ENCODE peak calls at places on chromosomes 12 and 14, in eight cellular contexts. One of them, this sample, is unnamed.

GRCh38 chr14:52179151-52179790 is 88.2 kb upstream of the PTGDR start:
- DNase-seq in body of pancreas: no peak
- DNase-seq in right atrium auricular region: no peak
- DNase-seq in GM10248: no peak
- DNase-seq in choroid plexus epithelial cell: no peak
- DNase-seq in heart right ventricle: no peak
- DNase-seq in GM12865: no peak
- DNase-seq in GM13976: no peak
- DNase-seq in this sample: no peak

GRCh38 chr12:111211910-111212757 is 156.8 kb downstream of the PHETA1 start:
- DNase-seq in heart right ventricle: no peak
- DNase-seq in GM10248: no peak
- DNase-seq in right atrium auricular region: no peak
- DNase-seq in GM12865: peak; percentile 7
- DNase-seq in GM13976: no peak
- DNase-seq in choroid plexus epithelial cell: peak; percentile 5
- DNase-seq in body of pancreas: no peak
- DNase-seq in this sample: no peak

GRCh38 chr12:40837891-40838424 is 145.7 kb downstream of the CNTN1 start:
- DNase-seq in heart right ventricle: no peak
- DNase-seq in GM13976: no peak
- DNase-seq in GM12865: no peak
- DNase-seq in choroid plexus epithelial cell: no peak
- DNase-seq in GM10248: no peak
- DNase-seq in right atrium auricular region: no peak
- DNase-seq in body of pancreas: no peak
- DNase-seq in this sample: no peak

GRCh38 chr14:81946808-81947798 is 413.4 kb upstream of the SEL1L start:
- DNase-seq in GM12865: no peak
- DNase-seq in heart right ventricle: peak; percentile 7
- DNase-seq in right atrium auricular region: no peak
- DNase-seq in body of pancreas: no peak
- DNase-seq in choroid plexus epithelial cell: no peak
- DNase-seq in GM10248: no peak
- DNase-seq in GM13976: no peak
- DNase-seq in this sample: peak; percentile 64

GRCh38 chr14:75579882-75580281 is 1.5 kb downstream of the FLVCR2 start:
- DNase-seq in GM13976: no peak
- DNase-seq in right atrium auricular region: no peak
- DNase-seq in body of pancreas: no peak
- DNase-seq in GM10248: no peak
- DNase-seq in heart right ventricle: peak; percentile 29
- DNase-seq in GM12865: no peak
- DNase-seq in choroid plexus epithelial cell: no peak
- DNase-seq in this sample: no peak

GRCh38 chr12:50066402-50066801 is 9.0 kb downstream of the ASIC1 start:
- DNase-seq in choroid plexus epithelial cell: peak; percentile 89
- DNase-seq in GM10248: no peak
- DNase-seq in GM13976: no peak
- DNase-seq in heart right ventricle: no peak
- DNase-seq in GM12865: no peak
- DNase-seq in body of pancreas: no peak
- DNase-seq in right atrium auricular region: no peak
- DNase-seq in this sample: peak; percentile 84

GRCh38 chr12:14952295-14952995 is 9.0 kb downstream of the ARHGDIB start:
- DNase-seq in heart right ventricle: peak; percentile 58
- DNase-seq in GM13976: peak; percentile 21
- DNase-seq in right atrium auricular region: no peak
- DNase-seq in body of pancreas: no peak
- DNase-seq in GM12865: peak; percentile 85
- DNase-seq in GM10248: peak; percentile 28
- DNase-seq in choroid plexus epithelial cell: peak; percentile 98
- DNase-seq in this sample: peak; percentile 97

GRCh38 chr14:97267509-97267908 is 470.3 kb downstream of the VRK1 start:
- DNase-seq in GM12865: no peak
- DNase-seq in GM10248: no peak
- DNase-seq in body of pancreas: no peak
- DNase-seq in heart right ventricle: no peak
- DNase-seq in GM13976: no peak
- DNase-seq in choroid plexus epithelial cell: no peak
- DNase-seq in right atrium auricular region: no peak
- DNase-seq in this sample: no peak

GRCh38 chr14:62505045-62505444 is 540.2 kb downstream of the KCNH5 start:
- DNase-seq in GM10248: no peak
- DNase-seq in GM12865: no peak
- DNase-seq in body of pancreas: no peak
- DNase-seq in right atrium auricular region: no peak
- DNase-seq in GM13976: no peak
- DNase-seq in choroid plexus epithelial cell: no peak
- DNase-seq in heart right ventricle: no peak
- DNase-seq in this sample: no peak

GRCh38 chr12:95385246-95385645 is 88.7 kb upstream of the METAP2 start:
- DNase-seq in choroid plexus epithelial cell: peak; percentile 85
- DNase-seq in heart right ventricle: peak; percentile 6
- DNase-seq in body of pancreas: peak; percentile 40
- DNase-seq in GM12865: no peak
- DNase-seq in right atrium auricular region: no peak
- DNase-seq in GM10248: no peak
- DNase-seq in GM13976: no peak
- DNase-seq in this sample: peak; percentile 79

GRCh38 chr12:115485967-115486366 is 791.5 kb downstream of the MED13L start:
- DNase-seq in heart right ventricle: no peak
- DNase-seq in body of pancreas: no peak
- DNase-seq in GM12865: no peak
- DNase-seq in choroid plexus epithelial cell: peak; percentile 5
- DNase-seq in right atrium auricular region: no peak
- DNase-seq in GM10248: no peak
- DNase-seq in GM13976: no peak
- DNase-seq in this sample: no peak

GRCh38 chr12:115478505-115478904 is 794.5 kb upstream of the TBX3 start:
- DNase-seq in right atrium auricular region: no peak
- DNase-seq in body of pancreas: no peak
- DNase-seq in GM13976: no peak
- DNase-seq in GM12865: no peak
- DNase-seq in heart right ventricle: no peak
- DNase-seq in choroid plexus epithelial cell: no peak
- DNase-seq in GM10248: no peak
- DNase-seq in this sample: no peak

GRCh38 chr12:115485503-115485902 is 792.0 kb downstream of the MED13L start:
- DNase-seq in choroid plexus epithelial cell: no peak
- DNase-seq in heart right ventricle: no peak
- DNase-seq in body of pancreas: no peak
- DNase-seq in right atrium auricular region: no peak
- DNase-seq in GM13976: no peak
- DNase-seq in GM10248: no peak
- DNase-seq in GM12865: peak; percentile 67
- DNase-seq in this sample: no peak

GRCh38 chr12:115481141-115481540 is 796.4 kb downstream of the MED13L start:
- DNase-seq in heart right ventricle: no peak
- DNase-seq in choroid plexus epithelial cell: peak; percentile 30
- DNase-seq in GM12865: peak; percentile 84
- DNase-seq in GM13976: no peak
- DNase-seq in right atrium auricular region: no peak
- DNase-seq in body of pancreas: no peak
- DNase-seq in GM10248: no peak
- DNase-seq in this sample: no peak
- TF ChIP-seq CTCF in heart right ventricle: no peak
- TF ChIP-seq CTCF in choroid plexus epithelial cell: peak; percentile 39
- TF ChIP-seq CTCF in GM12865: peak; percentile 7
- TF ChIP-seq CTCF in GM13976: no peak
- TF ChIP-seq CTCF in right atrium auricular region: no peak
- TF ChIP-seq CTCF in body of pancreas: no peak
- TF ChIP-seq CTCF in GM10248: no peak
- TF ChIP-seq CTCF in this sample: no peak

DNA sequence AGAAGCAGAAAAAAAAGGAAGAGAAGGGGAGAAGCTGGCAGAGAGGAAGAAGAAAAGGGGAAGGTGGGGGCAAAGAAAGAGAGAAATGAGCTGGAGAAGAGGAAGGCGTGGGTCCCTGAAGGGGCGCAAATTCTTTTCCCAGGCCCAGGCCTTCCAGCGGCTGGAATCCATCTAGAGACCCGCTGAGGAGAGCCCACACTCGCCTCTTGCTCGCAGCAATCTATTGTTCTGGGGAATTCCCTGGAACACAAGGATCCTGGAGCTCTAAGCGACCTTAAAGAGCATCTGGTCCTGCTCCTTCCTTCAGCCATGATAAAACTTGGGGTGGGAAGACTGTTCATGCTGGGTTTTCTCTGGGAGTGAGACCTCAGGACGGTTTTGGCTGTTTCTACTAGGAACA is 41.2 kb upstream of the FKBP4 start:
- DNase-seq in heart right ventricle: no peak
- DNase-seq in choroid plexus epithelial cell: no peak
- DNase-seq in GM13976: no peak
- DNase-seq in GM12865: no peak
- DNase-seq in right atrium auricular region: no peak
- DNase-seq in GM10248: no peak
- DNase-seq in body of pancreas: no peak
- DNase-seq in this sample: no peak
- TF ChIP-seq CTCF in heart right ventricle: no peak
- TF ChIP-seq CTCF in choroid plexus epithelial cell: no peak
- TF ChIP-seq CTCF in GM13976: no peak
- TF ChIP-seq CTCF in GM12865: no peak
- TF ChIP-seq CTCF in right atrium auricular region: no peak
- TF ChIP-seq CTCF in GM10248: no peak
- TF ChIP-seq CTCF in body of pancreas: no peak
- TF ChIP-seq CTCF in this sample: no peak

GRCh38 chr14:55430024-55430690 is 10.3 kb downstream of the TBPL2 start:
- DNase-seq in right atrium auricular region: no peak
- DNase-seq in GM10248: peak; percentile 65
- DNase-seq in GM13976: peak; percentile 70
- DNase-seq in choroid plexus epithelial cell: peak; percentile 92
- DNase-seq in body of pancreas: peak; percentile 47
- DNase-seq in heart right ventricle: peak; percentile 51
- DNase-seq in GM12865: peak; percentile 81
- DNase-seq in this sample: peak; percentile 87
- TF ChIP-seq CTCF in right atrium auricular region: no peak
- TF ChIP-seq CTCF in GM10248: peak; percentile 40
- TF ChIP-seq CTCF in GM13976: peak; percentile 32
- TF ChIP-seq CTCF in choroid plexus epithelial cell: peak; percentile 65
- TF ChIP-seq CTCF in body of pancreas: no peak
- TF ChIP-seq CTCF in heart right ventricle: peak; percentile 47
- TF ChIP-seq CTCF in GM12865: peak; percentile 38
- TF ChIP-seq CTCF in this sample: peak; percentile 44

GRCh38 chr14:73745571-73746539 is 31.7 kb upstream of the PNMA1 start:
- DNase-seq in right atrium auricular region: no peak
- DNase-seq in choroid plexus epithelial cell: no peak
- DNase-seq in GM10248: no peak
- DNase-seq in heart right ventricle: no peak
- DNase-seq in body of pancreas: no peak
- DNase-seq in GM13976: no peak
- DNase-seq in GM12865: no peak
- DNase-seq in this sample: no peak
- TF ChIP-seq CTCF in right atrium auricular region: no peak
- TF ChIP-seq CTCF in choroid plexus epithelial cell: no peak
- TF ChIP-seq CTCF in GM10248: no peak
- TF ChIP-seq CTCF in heart right ventricle: no peak
- TF ChIP-seq CTCF in body of pancreas: no peak
- TF ChIP-seq CTCF in GM13976: no peak
- TF ChIP-seq CTCF in GM12865: no peak
- TF ChIP-seq CTCF in this sample: no peak

GRCh38 chr14:103519837-103520212 is 2.8 kb downstream of the CKB start:
- DNase-seq in right atrium auricular region: no peak
- DNase-seq in GM10248: no peak
- DNase-seq in GM12865: no peak
- DNase-seq in choroid plexus epithelial cell: no peak
- DNase-seq in GM13976: no peak
- DNase-seq in body of pancreas: peak; percentile 55
- DNase-seq in heart right ventricle: no peak
- DNase-seq in this sample: no peak

GRCh38 chr14:103521438-103521961 is 1.1 kb downstream of the CKB start:
- DNase-seq in heart right ventricle: no peak
- DNase-seq in right atrium auricular region: no peak
- DNase-seq in body of pancreas: no peak
- DNase-seq in choroid plexus epithelial cell: no peak
- DNase-seq in GM10248: no peak
- DNase-seq in GM13976: no peak
- DNase-seq in GM12865: no peak
- DNase-seq in this sample: no peak

GRCh38 chr14:103520269-103520656 is 2.4 kb downstream of the CKB start:
- DNase-seq in GM12865: no peak
- DNase-seq in GM13976: no peak
- DNase-seq in body of pancreas: no peak
- DNase-seq in GM10248: no peak
- DNase-seq in choroid plexus epithelial cell: no peak
- DNase-seq in heart right ventricle: no peak
- DNase-seq in right atrium auricular region: no peak
- DNase-seq in this sample: no peak

GRCh38 chr14:103522028-103522581 is 525 bp downstream of the CKB start:
- DNase-seq in right atrium auricular region: no peak
- DNase-seq in GM13976: no peak
- DNase-seq in GM12865: no peak
- DNase-seq in choroid plexus epithelial cell: no peak
- DNase-seq in heart right ventricle: no peak
- DNase-seq in GM10248: no peak
- DNase-seq in body of pancreas: peak; percentile 50
- DNase-seq in this sample: no peak

GRCh38 chr14:103520657-103521437 is 1.8 kb downstream of the CKB start:
- DNase-seq in body of pancreas: peak; percentile 90
- DNase-seq in GM13976: peak; percentile 83
- DNase-seq in GM12865: peak; percentile 69
- DNase-seq in GM10248: peak; percentile 79
- DNase-seq in heart right ventricle: peak; percentile 81
- DNase-seq in right atrium auricular region: peak; percentile 84
- DNase-seq in choroid plexus epithelial cell: peak; percentile 71
- DNase-seq in this sample: peak; percentile 45
- TF ChIP-seq CTCF in body of pancreas: peak; percentile 27
- TF ChIP-seq CTCF in GM13976: peak; percentile 50
- TF ChIP-seq CTCF in GM12865: peak; percentile 49
- TF ChIP-seq CTCF in GM10248: peak; percentile 71
- TF ChIP-seq CTCF in heart right ventricle: peak; percentile 68
- TF ChIP-seq CTCF in right atrium auricular region: peak; percentile 19
- TF ChIP-seq CTCF in choroid plexus epithelial cell: peak; percentile 43
- TF ChIP-seq CTCF in this sample: peak; percentile 33

DNA sequence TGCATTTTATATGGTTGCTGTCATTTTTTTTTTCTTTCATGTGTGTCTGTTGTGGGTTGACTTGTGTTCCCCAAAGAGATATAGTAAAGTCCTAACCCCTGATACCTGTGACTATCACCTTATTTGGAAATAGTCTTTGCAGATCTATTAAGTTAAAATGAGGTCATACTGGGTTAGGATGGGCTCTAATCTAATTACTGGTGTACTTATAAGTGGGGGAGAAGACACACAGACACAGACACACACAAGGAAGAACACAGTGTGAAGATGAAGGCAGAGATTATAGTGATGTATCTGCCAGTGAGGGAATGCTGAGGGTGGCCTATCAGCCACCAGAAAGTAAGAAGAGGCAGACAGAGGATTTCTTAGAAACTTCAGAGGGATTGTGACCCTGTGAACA is 318.4 kb upstream of the ATP2B1 start:
- DNase-seq in heart right ventricle: no peak
- DNase-seq in GM10248: no peak
- DNase-seq in choroid plexus epithelial cell: no peak
- DNase-seq in GM12865: no peak
- DNase-seq in right atrium auricular region: no peak
- DNase-seq in body of pancreas: no peak
- DNase-seq in GM13976: no peak
- DNase-seq in this sample: no peak
- TF ChIP-seq CTCF in heart right ventricle: no peak
- TF ChIP-seq CTCF in GM10248: no peak
- TF ChIP-seq CTCF in choroid plexus epithelial cell: no peak
- TF ChIP-seq CTCF in GM12865: no peak
- TF ChIP-seq CTCF in right atrium auricular region: no peak
- TF ChIP-seq CTCF in body of pancreas: no peak
- TF ChIP-seq CTCF in GM13976: no peak
- TF ChIP-seq CTCF in this sample: no peak